ENCODE peak calls at places on chromosome 22, in ten cellular contexts. N, U, T, X, E, S, Z, Q, W and M are unnamed samples.

GRCh38 chr22:40156001-40156516 is 21.7 kb upstream of the TNRC6B start:
- DNase-seq in U (no peak), N (peak; percentile 81), Q (no peak), Z (peak; percentile 71), S (no peak), T (peak; percentile 57), E (peak; percentile 68), X (no peak), W (peak; percentile 58), M (peak; percentile 54)

GRCh38 chr22:35205141-35205775 is 52.0 kb upstream of the HMGXB4 start:
- DNase-seq in Q (no peak), T (no peak), E (no peak), N (no peak), U (no peak), W (no peak), S (no peak), Z (no peak), X (no peak), M (no peak)

GRCh38 chr22:50544078-50544745 is 1.5 kb upstream of the KLHDC7B start:
- DNase-seq in Z (no peak), W (peak; percentile 36), E (peak; percentile 55), U (peak; percentile 83), T (peak; percentile 91), Q (no peak), X (peak; percentile 66), N (peak; percentile 87), S (no peak), M (no peak)

GRCh38 chr22:31947296-31947695 is 3.0 kb downstream of the YWHAH start:
- DNase-seq in S (no peak), Q (no peak), X (peak; percentile 71), T (peak; percentile 38), Z (no peak), E (no peak), W (no peak), U (no peak), N (no peak), M (no peak)

GRCh38 chr22:46336119-46337078 is 885 bp downstream of the TRMU start:
- DNase-seq in T (peak; percentile 33), Z (no peak), N (peak; percentile 32), U (peak; percentile 65), Q (no peak), S (no peak), W (no peak), X (peak; percentile 27), E (peak; percentile 23), M (no peak)

GRCh38 chr22:32803020-32803758 is 1.7 kb downstream of the TIMP3 start:
- DNase-seq in W (peak; percentile 77), Q (no peak), X (no peak), N (no peak), U (no peak), S (no peak), T (no peak), Z (no peak), E (peak; percentile 85), M (peak; percentile 28)

GRCh38 chr22:18000441-18001039 is 23.8 kb downstream of the MICAL3 start:
- DNase-seq in Q (no peak), W (no peak), X (peak; percentile 52), U (peak; percentile 74), S (no peak), N (no peak), T (peak; percentile 36), E (no peak), Z (no peak), M (no peak)

GRCh38 chr22:30636226-30637077 is 871 bp downstream of the SLC35E4 start:
- DNase-seq in X (peak; percentile 61), U (peak; percentile 60), N (peak; percentile 28), Q (no peak), E (peak; percentile 17), S (no peak), Z (peak; percentile 56), T (peak; percentile 48), W (peak; percentile 6), M (no peak)

GRCh38 chr22:29727248-29727551 is 7.4 kb downstream of the CABP7 start:
- DNase-seq in N (peak; percentile 47), Z (no peak), T (peak; percentile 21), E (no peak), S (no peak), W (no peak), Q (no peak), U (peak; percentile 91), X (peak; percentile 30), M (no peak)

GRCh38 chr22:27135582-27135981 is 478.2 kb downstream of the MIAT start:
- DNase-seq in S (peak; percentile 43), X (no peak), E (peak; percentile 94), W (peak; percentile 90), N (no peak), Q (no peak), T (no peak), Z (no peak), U (no peak), M (no peak)

GRCh38 chr22:44625981-44626687 is 75.9 kb upstream of the PRR5 start:
- DNase-seq in T (peak; percentile 76), U (peak; percentile 88), S (no peak), W (no peak), Q (no peak), X (peak; percentile 68), Z (peak; percentile 14), E (peak; percentile 20), N (peak; percentile 79), M (no peak)

GRCh38 chr22:24423519-24424000 is 3.8 kb upstream of the ADORA2A start:
- DNase-seq in N (peak; percentile 73), T (peak; percentile 56), X (peak; percentile 74), S (no peak), Q (no peak), W (no peak), U (peak; percentile 96), E (no peak), Z (no peak), M (no peak)
- H3K4me3 ChIP-seq in N (peak overlapping the region; percentile 59), T (peak overlapping the region; percentile 44), X (peak overlapping the region; percentile 74), S (peak overlapping the region; percentile 56), Q (peak overlapping the region; percentile 69), W (no peak overlapping the region), U (peak overlapping the region; percentile 58), E (no peak overlapping the region), Z (peak overlapping the region; percentile 71), M (peak overlapping the region; percentile 32)

DNA sequence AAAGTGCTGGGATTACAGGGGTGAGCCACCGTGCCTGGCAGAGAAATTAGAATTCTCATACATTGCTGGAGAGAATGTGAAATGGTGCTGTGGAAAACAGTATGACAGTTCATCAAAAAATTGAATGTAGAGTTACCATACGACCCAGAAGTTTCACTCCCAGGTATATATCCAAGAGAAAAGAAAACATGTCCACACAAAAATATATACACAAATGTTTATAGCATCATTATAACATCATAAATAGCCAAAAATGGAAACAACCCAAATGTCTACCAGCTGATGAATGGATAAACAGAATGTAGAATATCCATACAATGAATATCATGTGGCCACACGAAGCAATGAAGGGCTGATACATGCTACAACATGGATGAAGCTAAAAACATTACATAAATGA is 34.6 kb downstream of the MED15 start:
- DNase-seq in X (no peak), T (no peak), W (no peak), E (no peak), Q (no peak), Z (no peak), U (no peak), S (no peak), N (no peak), M (no peak)
- H3K36me3 ChIP-seq in X (peaks cover 78% of the 10 kb centered on the region), T (no peaks in the 10 kb centered on the region), W (peaks cover 37% of the 10 kb centered on the region), E (peaks cover 10% of the 10 kb centered on the region), Q (peaks cover 15% of the 10 kb centered on the region), Z (no peaks in the 10 kb centered on the region), U (peaks cover 19% of the 10 kb centered on the region), S (peaks cover 13% of the 10 kb centered on the region), N (peaks cover 66% of the 10 kb centered on the region), M (no peaks in the 10 kb centered on the region)

DNA sequence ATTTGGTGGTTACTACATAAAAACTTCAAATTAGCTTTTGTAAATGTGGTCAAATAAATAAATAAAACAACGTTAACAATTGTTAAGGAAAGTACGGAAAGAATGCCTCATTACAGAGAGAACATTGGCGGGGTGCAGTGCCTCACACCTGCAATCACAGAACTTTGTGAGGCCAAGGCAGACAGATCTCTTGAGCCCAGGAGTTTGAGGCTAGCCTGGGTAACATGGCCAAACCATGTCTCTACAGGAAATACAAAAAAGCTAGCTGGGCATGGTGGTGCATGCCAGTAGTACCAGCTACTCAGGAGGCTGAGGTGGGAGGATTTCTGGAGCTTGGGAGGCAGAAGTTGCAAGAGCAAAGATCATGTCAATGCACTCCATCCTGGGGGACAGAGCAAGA is 59.4 kb upstream of the VPREB1 start:
- DNase-seq in Z (no peak), X (no peak), N (no peak), Q (no peak), W (no peak), U (no peak), T (no peak), E (no peak), S (no peak), M (no peak)
- TF ChIP-seq CTCF in Z (no peak), X (no peak), N (no peak), Q (no peak), W (no peak), U (no peak), T (no peak), E (no peak), S (no peak), M (no peak)

GRCh38 chr22:49488943-49489342 is 338.7 kb downstream of the BRD1 start:
- DNase-seq in X (no peak), U (no peak), W (no peak), Q (no peak), N (no peak), S (no peak), Z (no peak), E (no peak), T (no peak), M (no peak)
- H3K4me3 ChIP-seq in X (no peak overlapping the region), U (no peak overlapping the region), W (no peak overlapping the region), Q (no peak overlapping the region), N (no peak overlapping the region), S (no peak overlapping the region), Z (no peak overlapping the region), E (no peak overlapping the region), T (no peak overlapping the region), M (no peak overlapping the region)

GRCh38 chr22:36339171-36340065 is 48.3 kb downstream of the MYH9 start:
- DNase-seq in S (no peak), U (no peak), Z (no peak), X (no peak), W (peak; percentile 86), N (no peak), Q (no peak), T (no peak), E (peak; percentile 89), M (no peak)
- H3K36me3 ChIP-seq in S (peaks cover 39% of the 10 kb centered on the region), U (peaks cover 51% of the 10 kb centered on the region), Z (no peaks in the 10 kb centered on the region), X (peaks cover 97% of the 10 kb centered on the region), W (peaks cover 90% of the 10 kb centered on the region), N (peaks cover 99% of the 10 kb centered on the region), Q (peaks cover 57% of the 10 kb centered on the region), T (no peaks in the 10 kb centered on the region), E (peaks cover 44% of the 10 kb centered on the region), M (peaks cover 12% of the 10 kb centered on the region)